ENCODE peak calls at places on chromosomes 6 and 20, in seven cellular contexts. N is neuronal stem cell, X is IMR-90, C is mesendoderm, S is H1, Z is mesenchymal stem cell, B is trophoblast cell. A is an unnamed sample.

GRCh38 chr6:166907373-166907841 is 48.9 kb downstream of the RNASET2 start:
- DNase-seq in X (no peak), S (no peak), N (no peak), C (no peak), Z (no peak), B (no peak), A (no peak)

GRCh38 chr6:145836170-145836569 is 21.6 kb upstream of the FBXO30 start:
- DNase-seq in N (no peak), B (peak; percentile 75), Z (peak; percentile 60), S (no peak), C (peak; percentile 40), X (peak; percentile 51), A (no peak)

GRCh38 chr6:139126255-139126654 is 8.6 kb upstream of the HECA start:
- DNase-seq in S (no peak), C (no peak), N (no peak), Z (peak; percentile 94), X (peak; percentile 92), B (no peak), A (no peak)

GRCh38 chr6:27178001-27178730 is 69.3 kb upstream of the PRSS16 start:
- DNase-seq in N (peak; percentile 71), C (peak; percentile 93), Z (peak; percentile 96), B (peak; percentile 85), X (peak; percentile 94), S (no peak), A (peak; percentile 84)

GRCh38 chr20:24016560-24016959 is 28.0 kb upstream of the GGTLC1 start:
- DNase-seq in Z (no peak), X (no peak), S (no peak), C (no peak), B (no peak), N (no peak), A (no peak)

GRCh38 chr6:139863356-139863755 is 488.9 kb upstream of the CITED2 start:
- DNase-seq in N (no peak), X (peak; percentile 81), B (no peak), C (no peak), Z (no peak), S (no peak), A (no peak)

GRCh38 chr6:47348316-47348863 is 38.7 kb upstream of the TNFRSF21 start:
- DNase-seq in Z (no peak), C (no peak), B (no peak), X (no peak), S (no peak), N (no peak), A (no peak)

GRCh38 chr6:133977983-133978895 is 25.2 kb downstream of the TBPL1 start:
- DNase-seq in X (peak; percentile 86), B (peak; percentile 28), Z (peak; percentile 69), S (no peak), N (no peak), C (no peak), A (no peak)

GRCh38 chr20:1892122-1892385 is 3.2 kb upstream of the SIRPA start:
- DNase-seq in Z (no peak), N (no peak), S (no peak), X (no peak), B (no peak), C (no peak), A (no peak)

GRCh38 chr20:16707674-16708073 is 22.2 kb upstream of the SNRPB2 start:
- DNase-seq in N (no peak), Z (no peak), X (no peak), C (no peak), B (no peak), S (no peak), A (no peak)

GRCh38 chr20:36141310-36141709 is 13.2 kb upstream of the EPB41L1 start:
- DNase-seq in N (no peak), B (no peak), C (no peak), S (no peak), Z (no peak), X (no peak), A (no peak)

DNA sequence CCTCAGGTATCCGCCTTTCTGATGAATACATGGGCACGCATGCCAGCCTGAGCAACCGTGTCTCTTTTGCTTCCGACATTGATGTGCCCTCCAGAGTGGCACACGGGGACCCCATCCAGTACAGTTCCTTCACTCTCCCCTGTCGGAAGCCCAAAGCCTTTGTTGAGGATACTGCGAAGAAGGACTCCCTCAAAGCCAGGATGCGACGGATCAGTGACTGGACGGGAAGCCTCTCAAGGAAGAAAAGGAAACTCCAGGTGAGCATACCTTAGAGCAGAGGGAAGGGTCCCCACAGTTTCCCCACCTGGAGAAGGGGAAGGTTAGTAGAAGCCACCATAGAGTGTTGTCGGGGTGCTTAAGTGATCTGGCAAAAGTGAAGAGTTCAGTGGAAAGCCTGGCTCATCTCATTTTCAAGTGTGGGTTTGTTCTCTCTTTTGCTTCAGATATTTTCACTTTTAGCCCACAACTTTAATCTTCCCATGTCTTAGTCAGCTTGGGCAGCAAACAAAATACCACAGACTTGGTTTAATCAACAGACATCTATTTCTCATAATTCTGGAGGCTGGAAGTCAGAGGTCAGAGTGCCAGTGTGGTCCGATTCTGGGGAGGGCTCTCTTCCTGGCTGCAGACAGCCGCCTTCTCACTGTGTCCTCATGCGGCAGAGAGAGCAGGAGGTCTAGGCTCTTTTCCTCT is 133.5 kb upstream of the CLDN20 start:
- DNase-seq in Z (peak; percentile 41), X (no peak), C (no peak), N (no peak), B (no peak), S (no peak), A (no peak)
- H3K4ac ChIP-seq in Z (no peak overlapping the region), X (peak overlapping the region; percentile 42), C (no peak overlapping the region), N (no peak overlapping the region), B (no peak overlapping the region), S (no peak overlapping the region), A (no peak overlapping the region)

GRCh38 chr20:20322912-20323311 is 45.0 kb upstream of the INSM1 start:
- DNase-seq in S (no peak), N (no peak), B (no peak), Z (no peak), X (no peak), C (no peak), A (no peak)

GRCh38 chr20:20321134-20321533 is 46.8 kb upstream of the INSM1 start:
- DNase-seq in S (no peak), Z (no peak), X (no peak), B (no peak), C (no peak), N (no peak), A (no peak)

GRCh38 chr20:20317195-20318113 is 50.5 kb upstream of the INSM1 start:
- DNase-seq in C (peak; percentile 1), N (no peak), Z (no peak), S (no peak), B (no peak), X (no peak), A (no peak)

GRCh38 chr20:20318318-20319161 is 49.4 kb upstream of the INSM1 start:
- DNase-seq in B (no peak), S (no peak), Z (no peak), C (no peak), N (no peak), X (no peak), A (no peak)

DNA sequence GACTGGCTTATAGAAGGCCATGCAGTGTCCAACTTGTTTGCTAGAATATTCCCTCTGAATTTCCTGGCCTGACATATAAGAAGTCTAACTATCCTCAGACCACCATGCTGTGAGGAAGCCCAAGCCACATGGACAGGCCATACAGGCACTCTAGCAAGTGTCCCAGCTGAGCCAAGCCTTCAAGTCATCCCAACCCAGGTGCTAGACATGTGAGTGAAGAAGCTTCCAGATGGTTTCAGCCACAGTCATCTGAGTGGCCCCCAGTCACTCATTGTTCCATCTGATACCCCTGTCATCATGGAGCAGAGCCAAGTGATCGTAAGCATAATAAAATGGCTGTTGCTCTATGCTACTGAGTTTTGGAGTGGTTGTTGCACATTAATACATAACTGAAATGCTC is 46.0 kb upstream of the INSM1 start:
- DNase-seq in X (no peak), C (no peak), B (no peak), N (no peak), S (no peak), Z (no peak), A (no peak)
- H3K4ac ChIP-seq in X (no peak overlapping the region), C (no peak overlapping the region), B (no peak overlapping the region), N (no peak overlapping the region), S (no peak overlapping the region), Z (no peak overlapping the region), A (no peak overlapping the region)

GRCh38 chr20:33925867-33926266 is 67.8 kb upstream of the RALY start:
- DNase-seq in N (no peak), S (no peak), Z (peak; percentile 34), C (no peak), B (no peak), X (peak; percentile 42), A (no peak)

GRCh38 chr20:33922224-33922623 is 71.5 kb upstream of the RALY start:
- DNase-seq in X (no peak), Z (peak; percentile 18), N (no peak), C (no peak), B (no peak), S (no peak), A (no peak)

GRCh38 chr20:33929917-33930316 is 63.8 kb upstream of the RALY start:
- DNase-seq in N (no peak), S (no peak), C (no peak), X (no peak), Z (no peak), B (no peak), A (no peak)

GRCh38 chr20:33926425-33926824 is 67.3 kb upstream of the RALY start:
- DNase-seq in Z (no peak), X (peak; percentile 6), S (no peak), N (no peak), B (no peak), C (peak; percentile 23), A (no peak)

DNA sequence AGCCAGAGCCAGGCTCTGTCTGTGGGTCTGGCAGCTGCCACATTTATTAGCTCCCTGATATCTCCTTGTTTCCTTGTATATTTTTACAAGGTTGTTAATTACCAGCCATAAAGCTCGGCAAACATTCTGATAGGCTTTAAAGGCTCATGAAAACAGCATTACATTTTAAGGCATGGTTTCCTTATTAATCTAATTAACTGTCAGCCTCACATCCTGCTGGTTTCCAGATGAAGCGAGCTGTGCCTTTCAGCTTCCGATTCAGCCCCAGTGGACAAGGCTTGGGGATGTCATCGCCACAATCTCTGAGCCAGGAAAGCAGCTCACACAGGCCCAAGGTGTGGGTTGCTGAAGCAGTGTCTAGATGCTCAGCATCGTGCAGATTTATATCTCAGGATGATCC is 66.0 kb upstream of the RALY start:
- DNase-seq in C (no peak), Z (no peak), S (no peak), B (no peak), X (no peak), N (no peak), A (no peak)
- H3K4ac ChIP-seq in C (no peak overlapping the region), Z (no peak overlapping the region), S (no peak overlapping the region), B (no peak overlapping the region), X (no peak overlapping the region), N (no peak overlapping the region), A (no peak overlapping the region)

DNA sequence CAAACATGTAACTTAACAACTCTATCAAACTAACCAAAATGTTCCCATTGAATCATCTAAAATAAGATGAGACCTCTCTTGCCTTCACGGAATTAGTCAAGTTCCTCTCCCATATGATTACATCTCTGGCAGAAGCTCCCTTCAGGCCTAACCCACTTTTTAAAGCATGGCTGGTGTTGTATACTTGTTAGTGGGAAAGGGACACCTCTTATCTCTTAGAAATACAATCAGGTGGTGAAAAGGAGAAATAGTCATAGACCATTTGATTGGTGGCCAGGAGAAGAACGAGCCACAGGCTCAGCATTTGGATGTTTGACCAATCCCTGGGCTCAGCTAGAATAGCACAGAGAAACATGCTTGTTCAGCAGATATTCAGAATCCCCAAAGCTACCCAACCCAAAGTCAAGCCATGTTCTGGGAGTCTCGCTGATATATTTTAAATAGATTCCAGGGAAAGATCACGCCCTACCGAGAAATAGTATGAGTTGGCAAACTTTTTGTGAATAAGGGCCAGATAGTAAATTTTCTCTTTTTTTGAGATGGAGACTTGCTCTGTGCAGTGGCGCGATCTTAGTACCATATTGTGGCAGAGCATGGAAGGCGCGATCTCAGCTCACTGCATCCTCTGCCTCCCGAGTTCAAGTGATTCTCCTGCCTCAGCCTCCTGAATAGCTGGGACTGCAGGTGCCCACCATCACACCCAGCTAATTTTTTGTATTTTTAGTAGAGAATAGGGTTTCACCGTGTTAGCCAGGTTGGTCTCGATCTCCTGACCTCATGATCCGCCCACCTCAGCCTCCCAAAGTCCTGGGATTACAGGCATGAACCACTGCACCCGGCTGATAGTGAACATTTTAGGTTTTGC is 126.3 kb upstream of the MYLIP start:
- DNase-seq in C (no peak), N (no peak), S (no peak), X (no peak), Z (no peak), B (no peak), A (no peak)
- H3K4ac ChIP-seq in C (no peak overlapping the region), N (no peak overlapping the region), S (no peak overlapping the region), X (no peak overlapping the region), Z (no peak overlapping the region), B (no peak overlapping the region), A (no peak overlapping the region)